ENCODE peak calls at places on chromosomes 7 and 10, in five cellular contexts. T is adrenal gland, N is HFFc6, B is fibroblast of mammary gland, R is AG04450. S is an unnamed sample.

GRCh38 chr7:91771394-91771793 is 109.1 kb downstream of the MTERF1 start:
- DNase-seq in B (peak), R (no peak), N (peak), T (no peak), S (no peak)

GRCh38 chr7:101804087-101804631 is 13.3 kb upstream of the CUX1 start:
- DNase-seq in R (no peak), N (no peak), T (no peak), B (no peak), S (no peak)

GRCh38 chr10:114938818-114939193 is 811 bp downstream of the TRUB1 start:
- DNase-seq in N (no peak), R (no peak), T (no peak), B (no peak), S (no peak)

GRCh38 chr10:126907423-126907970 is 2.3 kb downstream of the DOCK1 start:
- DNase-seq in T (no peak), B (no peak), N (no peak), R (no peak), S (no peak)

GRCh38 chr7:28165221-28165807 is 15.3 kb downstream of the JAZF1 start:
- DNase-seq in T (no peak), B (no peak), R (no peak), N (no peak), S (no peak)

GRCh38 chr7:151206914-151207313 is 3.4 kb downstream of the H2BK1 start:
- DNase-seq in R (no peak), N (no peak), T (no peak), B (no peak), S (peak)

GRCh38 chr10:67779455-67780205 is 58.4 kb downstream of the DNAJC12 start:
- DNase-seq in N (peak), R (peak), B (peak), T (peak), S (peak)

GRCh38 chr7:75715864-75716263 is 22.9 kb downstream of the HIP1 start:
- DNase-seq in N (no peak), T (no peak), B (peak), R (no peak), S (no peak)

GRCh38 chr10:88157981-88158465 is 294.6 kb downstream of the PTEN start:
- DNase-seq in T (peak), B (peak), R (peak), N (peak), S (peak)

GRCh38 chr10:73791871-73792400 is 6.5 kb downstream of the ZSWIM8 start:
- DNase-seq in R (no peak), N (no peak), T (no peak), B (no peak), S (no peak)

GRCh38 chr10:111865550-111865949 is 318.0 kb downstream of the GPAM start:
- DNase-seq in B (no peak), R (no peak), N (no peak), T (no peak), S (no peak)

GRCh38 chr10:77244746-77245145 is 392.9 kb downstream of the KCNMA1 start:
- DNase-seq in R (no peak), N (peak), T (no peak), B (no peak), S (no peak)

S was measured in HT1080.